ENCODE peak calls at places on chromosomes 6 and 20, in eight cellular contexts. One of them, this sample, is unnamed.

GRCh38 chr6:56798163-56798562 is 155.5 kb upstream of the DST start:
- DNase-seq in K562: no peak
- DNase-seq in A549: no peak
- DNase-seq in HepG2: no peak
- DNase-seq in IMR-90: peak; percentile 90
- DNase-seq in HCT116: no peak
- DNase-seq in endothelial cell of umbilical vein: no peak
- DNase-seq in breast epithelium: no peak
- DNase-seq in this sample: no peak

GRCh38 chr20:49906101-49906604 is 9.2 kb downstream of the SPATA2 start:
- DNase-seq in K562: peak; percentile 21
- DNase-seq in A549: no peak
- DNase-seq in HepG2: no peak
- DNase-seq in IMR-90: no peak
- DNase-seq in HCT116: no peak
- DNase-seq in endothelial cell of umbilical vein: no peak
- DNase-seq in breast epithelium: no peak
- DNase-seq in this sample: no peak

GRCh38 chr6:90468080-90468479 is 118.8 kb downstream of the MAP3K7 start:
- DNase-seq in K562: peak; percentile 48
- DNase-seq in A549: no peak
- DNase-seq in HepG2: no peak
- DNase-seq in IMR-90: peak; percentile 60
- DNase-seq in HCT116: no peak
- DNase-seq in endothelial cell of umbilical vein: no peak
- DNase-seq in breast epithelium: no peak
- DNase-seq in this sample: no peak

GRCh38 chr6:13355043-13355945 is 27.0 kb upstream of the TBC1D7 start:
- DNase-seq in K562: peak; percentile 31
- DNase-seq in A549: no peak
- DNase-seq in HepG2: peak; percentile 41
- DNase-seq in IMR-90: peak; percentile 99
- DNase-seq in HCT116: peak; percentile 35
- DNase-seq in endothelial cell of umbilical vein: peak; percentile 69
- DNase-seq in breast epithelium: peak; percentile 21
- DNase-seq in this sample: no peak

GRCh38 chr6:2688416-2689064 is 62.2 kb downstream of the MYLK4 start:
- DNase-seq in K562: no peak
- DNase-seq in A549: peak; percentile 21
- DNase-seq in HepG2: peak; percentile 23
- DNase-seq in IMR-90: peak; percentile 90
- DNase-seq in HCT116: no peak
- DNase-seq in endothelial cell of umbilical vein: peak; percentile 24
- DNase-seq in breast epithelium: no peak
- DNase-seq in this sample: no peak

GRCh38 chr20:59813126-59813947 is 120.1 kb downstream of the SYCP2 start:
- DNase-seq in K562: no peak
- DNase-seq in A549: no peak
- DNase-seq in HepG2: no peak
- DNase-seq in IMR-90: no peak
- DNase-seq in HCT116: no peak
- DNase-seq in endothelial cell of umbilical vein: no peak
- DNase-seq in breast epithelium: no peak
- DNase-seq in this sample: peak; percentile 5

GRCh38 chr6:25248100-25248499 is 31.1 kb upstream of the CARMIL1 start:
- DNase-seq in K562: no peak
- DNase-seq in A549: no peak
- DNase-seq in HepG2: no peak
- DNase-seq in IMR-90: peak; percentile 66
- DNase-seq in HCT116: no peak
- DNase-seq in endothelial cell of umbilical vein: no peak
- DNase-seq in breast epithelium: no peak
- DNase-seq in this sample: no peak

GRCh38 chr6:105991561-105992314 is 94.4 kb upstream of the PRDM1 start:
- DNase-seq in K562: peak; percentile 20
- DNase-seq in A549: no peak
- DNase-seq in HepG2: peak; percentile 5
- DNase-seq in IMR-90: no peak
- DNase-seq in HCT116: no peak
- DNase-seq in endothelial cell of umbilical vein: peak; percentile 9
- DNase-seq in breast epithelium: no peak
- DNase-seq in this sample: peak; percentile 33

GRCh38 chr6:47700051-47700450 is 1.7 kb downstream of the ADGRF4 start:
- DNase-seq in K562: no peak
- DNase-seq in A549: peak; percentile 30
- DNase-seq in HepG2: no peak
- DNase-seq in IMR-90: peak; percentile 16
- DNase-seq in HCT116: no peak
- DNase-seq in endothelial cell of umbilical vein: no peak
- DNase-seq in breast epithelium: peak; percentile 53
- DNase-seq in this sample: no peak

GRCh38 chr6:166382500-166382932 is 224 bp downstream of the MPC1 start:
- DNase-seq in K562: peak; percentile 73
- DNase-seq in A549: no peak
- DNase-seq in HepG2: no peak
- DNase-seq in IMR-90: no peak
- DNase-seq in HCT116: no peak
- DNase-seq in endothelial cell of umbilical vein: no peak
- DNase-seq in breast epithelium: no peak
- DNase-seq in this sample: no peak
- TF ChIP-seq POLR2A in K562: peak; percentile 86
- TF ChIP-seq POLR2A in A549: no peak
- TF ChIP-seq POLR2A in HepG2: no peak
- TF ChIP-seq POLR2A in IMR-90: no peak
- TF ChIP-seq POLR2A in HCT116: no peak
- TF ChIP-seq POLR2A in endothelial cell of umbilical vein: peak; percentile 30
- TF ChIP-seq POLR2A in breast epithelium: no peak
- TF ChIP-seq POLR2A in this sample: no peak

GRCh38 chr6:68196645-68197044 is 438.4 kb upstream of the ADGRB3 start:
- DNase-seq in K562: peak; percentile 30
- DNase-seq in A549: peak; percentile 12
- DNase-seq in HepG2: peak; percentile 10
- DNase-seq in IMR-90: no peak
- DNase-seq in HCT116: no peak
- DNase-seq in endothelial cell of umbilical vein: no peak
- DNase-seq in breast epithelium: no peak
- DNase-seq in this sample: no peak

GRCh38 chr6:68194846-68195478 is 440.1 kb upstream of the ADGRB3 start:
- DNase-seq in K562: no peak
- DNase-seq in A549: no peak
- DNase-seq in HepG2: no peak
- DNase-seq in IMR-90: no peak
- DNase-seq in HCT116: no peak
- DNase-seq in endothelial cell of umbilical vein: no peak
- DNase-seq in breast epithelium: no peak
- DNase-seq in this sample: no peak

GRCh38 chr6:68197356-68197755 is 437.7 kb upstream of the ADGRB3 start:
- DNase-seq in K562: no peak
- DNase-seq in A549: no peak
- DNase-seq in HepG2: no peak
- DNase-seq in IMR-90: no peak
- DNase-seq in HCT116: no peak
- DNase-seq in endothelial cell of umbilical vein: no peak
- DNase-seq in breast epithelium: no peak
- DNase-seq in this sample: no peak

DNA sequence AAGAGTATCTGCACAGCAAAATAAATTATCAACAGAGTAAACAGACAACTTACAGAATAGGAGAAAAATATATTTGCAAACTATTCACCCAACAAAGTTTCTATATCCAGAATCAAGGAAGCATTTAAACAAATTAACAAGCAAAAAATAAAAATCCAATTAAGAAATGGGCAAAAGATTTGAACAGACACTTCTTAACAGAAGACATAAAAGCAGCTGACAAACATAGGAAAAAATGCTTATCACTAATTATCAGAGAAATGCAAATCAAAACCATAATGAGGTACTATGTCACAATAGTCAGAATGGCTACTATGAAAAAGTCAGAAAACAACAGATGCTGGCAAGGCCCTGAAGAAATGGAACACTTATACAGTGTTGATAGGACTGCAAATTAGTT is 434.2 kb upstream of the ADGRB3 start:
- DNase-seq in K562: no peak
- DNase-seq in A549: no peak
- DNase-seq in HepG2: no peak
- DNase-seq in IMR-90: no peak
- DNase-seq in HCT116: no peak
- DNase-seq in endothelial cell of umbilical vein: no peak
- DNase-seq in breast epithelium: no peak
- DNase-seq in this sample: no peak
- TF ChIP-seq POLR2A in K562: no peak
- TF ChIP-seq POLR2A in A549: no peak
- TF ChIP-seq POLR2A in HepG2: no peak
- TF ChIP-seq POLR2A in IMR-90: no peak
- TF ChIP-seq POLR2A in HCT116: no peak
- TF ChIP-seq POLR2A in endothelial cell of umbilical vein: no peak
- TF ChIP-seq POLR2A in breast epithelium: no peak
- TF ChIP-seq POLR2A in this sample: no peak

GRCh38 chr20:62134735-62135231 is 8.4 kb downstream of the PSMA7 start:
- DNase-seq in K562: no peak
- DNase-seq in A549: no peak
- DNase-seq in HepG2: peak; percentile 88
- DNase-seq in IMR-90: peak; percentile 35
- DNase-seq in HCT116: no peak
- DNase-seq in endothelial cell of umbilical vein: peak; percentile 28
- DNase-seq in breast epithelium: no peak
- DNase-seq in this sample: peak; percentile 80
- TF ChIP-seq POLR2A in K562: no peak
- TF ChIP-seq POLR2A in A549: no peak
- TF ChIP-seq POLR2A in HepG2: peak; percentile 69
- TF ChIP-seq POLR2A in IMR-90: peak; percentile 4
- TF ChIP-seq POLR2A in HCT116: no peak
- TF ChIP-seq POLR2A in endothelial cell of umbilical vein: no peak
- TF ChIP-seq POLR2A in breast epithelium: no peak
- TF ChIP-seq POLR2A in this sample: no peak

GRCh38 chr20:4800131-4800530 is 78.4 kb downstream of the PRND start:
- DNase-seq in K562: no peak
- DNase-seq in A549: no peak
- DNase-seq in HepG2: no peak
- DNase-seq in IMR-90: no peak
- DNase-seq in HCT116: no peak
- DNase-seq in endothelial cell of umbilical vein: no peak
- DNase-seq in breast epithelium: no peak
- DNase-seq in this sample: no peak

GRCh38 chr20:4795394-4795793 is 73.7 kb downstream of the PRND start:
- DNase-seq in K562: peak; percentile 45
- DNase-seq in A549: peak; percentile 70
- DNase-seq in HepG2: peak; percentile 29
- DNase-seq in IMR-90: peak; percentile 80
- DNase-seq in HCT116: peak; percentile 6
- DNase-seq in endothelial cell of umbilical vein: peak; percentile 52
- DNase-seq in breast epithelium: no peak
- DNase-seq in this sample: no peak

GRCh38 chr20:4794846-4795245 is 73.1 kb downstream of the PRND start:
- DNase-seq in K562: no peak
- DNase-seq in A549: no peak
- DNase-seq in HepG2: no peak
- DNase-seq in IMR-90: no peak
- DNase-seq in HCT116: no peak
- DNase-seq in endothelial cell of umbilical vein: no peak
- DNase-seq in breast epithelium: no peak
- DNase-seq in this sample: no peak

GRCh38 chr20:4798010-4798409 is 76.3 kb downstream of the PRND start:
- DNase-seq in K562: no peak
- DNase-seq in A549: no peak
- DNase-seq in HepG2: no peak
- DNase-seq in IMR-90: no peak
- DNase-seq in HCT116: no peak
- DNase-seq in endothelial cell of umbilical vein: no peak
- DNase-seq in breast epithelium: no peak
- DNase-seq in this sample: no peak

GRCh38 chr20:4797275-4797674 is 75.6 kb downstream of the PRND start:
- DNase-seq in K562: no peak
- DNase-seq in A549: no peak
- DNase-seq in HepG2: no peak
- DNase-seq in IMR-90: peak; percentile 54
- DNase-seq in HCT116: no peak
- DNase-seq in endothelial cell of umbilical vein: no peak
- DNase-seq in breast epithelium: no peak
- DNase-seq in this sample: no peak
- TF ChIP-seq POLR2A in K562: no peak
- TF ChIP-seq POLR2A in A549: no peak
- TF ChIP-seq POLR2A in HepG2: no peak
- TF ChIP-seq POLR2A in IMR-90: no peak
- TF ChIP-seq POLR2A in HCT116: no peak
- TF ChIP-seq POLR2A in endothelial cell of umbilical vein: no peak
- TF ChIP-seq POLR2A in breast epithelium: no peak
- TF ChIP-seq POLR2A in this sample: no peak

GRCh38 chr6:19804362-19805145 is 32.6 kb upstream of the ID4 start:
- DNase-seq in K562: peak; percentile 97
- DNase-seq in A549: peak; percentile 92
- DNase-seq in HepG2: peak; percentile 95
- DNase-seq in IMR-90: peak; percentile 96
- DNase-seq in HCT116: peak; percentile 87
- DNase-seq in endothelial cell of umbilical vein: peak; percentile 96
- DNase-seq in breast epithelium: peak; percentile 94
- DNase-seq in this sample: peak; percentile 97
- TF ChIP-seq POLR2A in K562: peak; percentile 82
- TF ChIP-seq POLR2A in A549: peak; percentile 30
- TF ChIP-seq POLR2A in HepG2: peak; percentile 80
- TF ChIP-seq POLR2A in IMR-90: peak; percentile 96
- TF ChIP-seq POLR2A in HCT116: no peak
- TF ChIP-seq POLR2A in endothelial cell of umbilical vein: no peak
- TF ChIP-seq POLR2A in breast epithelium: peak; percentile 33
- TF ChIP-seq POLR2A in this sample: peak; percentile 58

GRCh38 chr6:35907750-35908149 is 13.1 kb downstream of the SRPK1 start:
- DNase-seq in K562: no peak
- DNase-seq in A549: no peak
- DNase-seq in HepG2: no peak
- DNase-seq in IMR-90: no peak
- DNase-seq in HCT116: no peak
- DNase-seq in endothelial cell of umbilical vein: no peak
- DNase-seq in breast epithelium: no peak
- DNase-seq in this sample: no peak
- TF ChIP-seq POLR2A in K562: peak; percentile 28
- TF ChIP-seq POLR2A in A549: no peak
- TF ChIP-seq POLR2A in HepG2: no peak
- TF ChIP-seq POLR2A in IMR-90: no peak
- TF ChIP-seq POLR2A in HCT116: no peak
- TF ChIP-seq POLR2A in endothelial cell of umbilical vein: no peak
- TF ChIP-seq POLR2A in breast epithelium: no peak
- TF ChIP-seq POLR2A in this sample: no peak